ENCODE peak calls at places on chromosomes 11 and 22, in five cellular contexts. C is GM12878, L is pancreas, Z is astrocyte, P is keratinocyte. I is an unnamed sample.

GRCh38 chr11:107825875-107826274 is 32.7 kb downstream of the SLC35F2 start:
- DNase-seq in C (no peak), P (no peak), Z (no peak), L (no peak), I (no peak)

GRCh38 chr11:2574043-2574552 is 125.7 kb downstream of the KCNQ1OT1 start:
- DNase-seq in C (no peak), L (peak; percentile 20), P (no peak), Z (no peak), I (no peak)

GRCh38 chr11:21771097-21771496 is 421.8 kb upstream of the ANO5 start:
- DNase-seq in L (no peak), Z (no peak), P (no peak), C (no peak), I (no peak)

GRCh38 chr22:28230682-28231081 is 311.6 kb upstream of the PITPNB start:
- DNase-seq in L (no peak), Z (peak; percentile 65), C (no peak), P (no peak), I (peak; percentile 66)

GRCh38 chr11:75406338-75406777 is 7.0 kb downstream of the RPS3 start:
- DNase-seq in Z (peak; percentile 59), P (no peak), C (no peak), L (no peak), I (peak; percentile 34)

GRCh38 chr11:111788464-111788863 is 22.3 kb upstream of the PPP2R1B start:
- DNase-seq in Z (no peak), P (no peak), L (no peak), C (no peak), I (no peak)

GRCh38 chr11:125114518-125114917 is 3.1 kb upstream of the TMEM218 start:
- DNase-seq in P (no peak), Z (no peak), L (no peak), C (no peak), I (peak; percentile 4)

GRCh38 chr11:48088682-48089050 is 108.3 kb downstream of the PTPRJ start:
- DNase-seq in L (no peak), P (no peak), C (no peak), Z (no peak), I (no peak)

GRCh38 chr11:95985174-95985808 is 61.4 kb upstream of the MTMR2 start:
- DNase-seq in L (no peak), P (no peak), Z (peak; percentile 18), C (no peak), I (peak; percentile 50)

GRCh38 chr11:75352417-75353206 is 1.2 kb upstream of the ARRB1 start:
- DNase-seq in Z (no peak), L (peak; percentile 49), P (no peak), C (no peak), I (no peak)

GRCh38 chr11:27938011-27938410 is 169.9 kb downstream of the KIF18A start:
- DNase-seq in C (no peak), Z (peak; percentile 31), L (no peak), P (no peak), I (no peak)

GRCh38 chr11:45073575-45074225 is 72.7 kb upstream of the PRDM11 start:
- DNase-seq in L (no peak), Z (no peak), P (no peak), C (no peak), I (no peak)

GRCh38 chr11:32088117-32088941 is 2.5 kb upstream of the RCN1 start:
- DNase-seq in Z (peak; percentile 94), C (peak; percentile 66), P (peak; percentile 33), L (peak; percentile 44), I (peak; percentile 89)

GRCh38 chr11:70790671-70791300 is 392.5 kb downstream of the CTTN start:
- DNase-seq in P (no peak), L (no peak), Z (no peak), C (no peak), I (no peak)

GRCh38 chr22:27129266-27129665 is 471.9 kb downstream of the MIAT start:
- DNase-seq in L (no peak), C (no peak), P (peak; percentile 76), Z (peak; percentile 86), I (peak; percentile 89)

GRCh38 chr11:118194835-118195627 is 18.6 kb upstream of the SCN2B start:
- DNase-seq in L (peak; percentile 89), Z (peak; percentile 55), C (no peak), P (peak; percentile 78), I (peak; percentile 74)

GRCh38 chr11:85118151-85118550 is 509.0 kb downstream of the DLG2 start:
- DNase-seq in L (no peak), Z (peak; percentile 33), P (no peak), C (no peak), I (no peak)

GRCh38 chr22:44422742-44423370 is 75.2 kb downstream of the RTL6 start:
- DNase-seq in L (no peak), P (no peak), Z (no peak), C (no peak), I (no peak)

GRCh38 chr11:100684101-100685065 is 2.7 kb upstream of the ARHGAP42 start:
- DNase-seq in C (no peak), L (no peak), Z (peak; percentile 52), P (no peak), I (no peak)

GRCh38 chr11:44955019-44955738 is 4.5 kb upstream of the TP53I11 start:
- DNase-seq in P (no peak), Z (peak; percentile 83), L (no peak), C (no peak), I (peak; percentile 69)

GRCh38 chr11:27217948-27218410 is 145.0 kb downstream of the CCDC34 start:
- DNase-seq in Z (peak; percentile 100), P (no peak), C (no peak), L (no peak), I (peak; percentile 98)

GRCh38 chr11:66274219-66274618 is 3.8 kb upstream of the CNIH2 start:
- DNase-seq in L (no peak), P (no peak), Z (no peak), C (no peak), I (no peak)

GRCh38 chr11:35390737-35391682 is 28.3 kb downstream of the SLC1A2 start:
- DNase-seq in P (peak; percentile 11), C (peak; percentile 82), L (peak; percentile 28), Z (peak; percentile 68), I (peak; percentile 58)

GRCh38 chr22:32746715-32747114 is 54.8 kb upstream of the TIMP3 start:
- DNase-seq in L (no peak), P (no peak), C (no peak), Z (no peak), I (no peak)

GRCh38 chr11:123439616-123440015 is 9.5 kb downstream of the GRAMD1B start:
- DNase-seq in L (no peak), Z (no peak), P (no peak), C (no peak), I (no peak)

GRCh38 chr11:112613051-112613972 is 347.9 kb upstream of the NCAM1 start:
- DNase-seq in Z (peak; percentile 80), L (peak; percentile 51), C (no peak), P (peak; percentile 42), I (peak; percentile 58)

GRCh38 chr11:61838501-61838900 is 10.4 kb downstream of the FADS2 start:
- DNase-seq in Z (no peak), L (no peak), P (no peak), C (no peak), I (no peak)
- TF ChIP-seq CTCF in Z (no peak), L (no peak), P (no peak), C (no peak), I (no peak)

GRCh38 chr11:63892233-63892632 is 24.7 kb downstream of the RCOR2 start:
- DNase-seq in C (no peak), Z (peak; percentile 61), L (no peak), P (no peak), I (peak; percentile 53)
- TF ChIP-seq CTCF in C (no peak), Z (no peak), L (no peak), P (no peak), I (no peak)

GRCh38 chr11:71934213-71934612 is 5.4 kb downstream of the RNF121 start:
- DNase-seq in C (no peak), Z (no peak), L (no peak), P (no peak), I (no peak)
- TF ChIP-seq CTCF in C (no peak), Z (no peak), L (no peak), P (no peak), I (no peak)

DNA sequence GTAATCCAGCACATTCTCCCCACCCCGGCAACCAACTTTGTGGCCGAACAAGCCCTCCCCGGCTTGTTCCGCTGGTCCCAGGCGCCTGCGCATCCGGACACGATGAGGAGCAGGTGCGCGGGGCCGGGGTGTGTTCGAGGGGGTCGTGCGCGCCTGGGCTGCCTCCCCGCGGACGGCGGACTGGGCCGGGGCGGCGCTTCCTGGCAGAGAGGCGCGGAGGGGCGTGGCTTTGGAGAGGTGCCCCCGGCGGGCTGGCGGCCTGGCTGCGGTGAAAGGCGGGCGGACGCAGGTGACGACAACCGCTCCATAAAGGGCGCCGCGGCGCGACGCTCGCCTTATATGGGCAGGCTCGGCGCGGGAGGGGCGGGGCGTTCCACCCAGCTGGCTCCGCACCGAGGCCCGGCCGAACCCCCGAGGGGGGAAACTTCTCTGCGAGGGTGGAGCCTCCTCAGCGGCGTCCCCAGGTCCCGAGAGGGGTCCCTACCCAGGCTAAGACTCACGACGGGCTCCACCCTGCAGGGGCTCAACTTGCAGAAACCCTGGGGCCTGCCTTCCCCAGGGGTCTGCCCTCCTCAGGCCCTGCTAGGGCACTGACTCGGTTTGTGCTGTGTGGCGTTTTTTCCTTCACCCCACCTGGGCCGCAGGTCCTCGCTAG is 26.4 kb downstream of the TXN2 start:
- DNase-seq in L (peak; percentile 96), P (no peak), C (peak; percentile 50), Z (peak; percentile 81), I (peak; percentile 83)
- TF ChIP-seq CTCF in L (no peak), P (peak; percentile 5), C (peak; percentile 10), Z (no peak), I (no peak)

DNA sequence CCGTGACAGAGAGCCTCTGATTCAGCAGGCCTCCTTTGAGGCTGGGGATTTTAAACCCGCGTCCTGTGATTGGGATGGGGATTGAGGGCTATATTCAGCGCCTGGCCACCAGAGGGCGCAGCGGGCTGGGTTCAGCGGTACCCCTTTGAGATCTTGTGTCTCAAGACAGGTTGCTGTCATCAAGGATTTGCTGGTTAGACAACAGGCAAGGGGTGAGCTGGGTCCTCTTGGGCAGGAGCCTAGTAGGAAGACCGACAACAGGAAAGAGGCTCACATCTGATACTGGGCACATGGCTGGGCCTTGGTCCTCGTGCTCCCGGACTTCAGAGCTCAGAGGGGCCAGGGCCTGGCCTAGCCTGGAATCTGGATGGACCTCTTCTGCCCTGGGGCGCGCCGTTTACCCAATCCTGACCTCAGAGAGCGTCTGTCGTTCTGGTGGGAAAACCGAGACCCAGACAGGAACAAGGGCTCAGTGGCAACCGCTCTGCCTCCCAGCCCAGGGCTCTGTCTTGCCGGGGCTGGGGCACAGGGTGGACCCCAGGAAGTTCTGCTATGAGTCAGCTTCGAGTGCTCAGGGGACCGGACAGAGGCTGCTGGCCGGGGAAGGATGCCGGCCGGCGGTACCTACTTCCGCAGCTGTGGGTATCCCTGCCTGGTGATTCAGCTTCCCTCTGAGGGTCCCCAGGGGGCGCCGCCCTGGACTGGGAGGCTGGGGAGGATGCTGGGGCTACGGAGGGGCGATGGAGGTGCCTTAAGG is 926 bp upstream of the SLC35E4 start:
- DNase-seq in P (peak; percentile 58), C (peak; percentile 47), L (peak; percentile 83), Z (peak; percentile 74), I (peak; percentile 87)
- TF ChIP-seq CTCF in P (peak; percentile 94), C (peak; percentile 96), L (peak; percentile 89), Z (peak; percentile 96), I (peak; percentile 90)

I was measured in AG10803.